ENCODE peak calls at places on chromosomes 5 and 9, in eight cellular contexts. B is left ventricle myocardium inferior; R is CD8-positive, alpha-beta T cell; Q is AG04450; U is RWPE2; D is WTC11; N is lung; T is mesothelial cell of epicardium. Z is an unnamed sample.

GRCh38 chr9:80440724-80441123 is 869.0 kb downstream of the TLE4 start:
- DNase-seq in B (no peak), N (no peak), D (no peak), U (no peak), Q (no peak), T (no peak), R (no peak), Z (no peak)

GRCh38 chr9:134366223-134367031 is 40.2 kb downstream of the RXRA start:
- DNase-seq in R (no peak), Q (peak), B (peak), U (peak), T (peak), D (no peak), N (peak), Z (no peak)

GRCh38 chr5:23840083-23840482 is 332.7 kb downstream of the PRDM9 start:
- DNase-seq in N (no peak), B (no peak), D (no peak), R (no peak), Q (no peak), U (no peak), T (no peak), Z (no peak)

GRCh38 chr9:83039303-83039702 is 23.6 kb downstream of the RASEF start:
- DNase-seq in T (no peak), Q (no peak), D (no peak), U (no peak), R (no peak), N (no peak), B (no peak), Z (no peak)

GRCh38 chr9:89996106-89996505 is 391.3 kb downstream of the GADD45G start:
- DNase-seq in B (no peak), Q (no peak), D (no peak), T (no peak), U (no peak), R (no peak), N (no peak), Z (no peak)

GRCh38 chr9:91534374-91534773 is 110.7 kb upstream of the NFIL3 start:
- DNase-seq in T (no peak), R (no peak), N (no peak), U (no peak), D (no peak), Q (no peak), B (no peak), Z (no peak)

GRCh38 chr9:2228132-2228531 is 213.0 kb downstream of the SMARCA2 start:
- DNase-seq in B (no peak), T (no peak), Q (no peak), R (no peak), U (no peak), D (peak), N (peak), Z (no peak)

GRCh38 chr9:1977026-1977425 is 38.1 kb upstream of the SMARCA2 start:
- DNase-seq in Q (no peak), T (no peak), U (no peak), R (no peak), N (no peak), D (no peak), B (no peak), Z (no peak)

GRCh38 chr5:91867799-91868198 is 484.7 kb upstream of the ARRDC3 start:
- DNase-seq in R (no peak), Q (no peak), B (no peak), D (no peak), T (no peak), U (no peak), N (no peak), Z (no peak)

GRCh38 chr5:116765441-116765840 is 190.8 kb upstream of the SEMA6A start:
- DNase-seq in R (no peak), U (no peak), T (no peak), D (no peak), B (no peak), N (no peak), Q (no peak), Z (no peak)

GRCh38 chr9:124007468-124008306 is 3.9 kb upstream of the LHX2 start:
- DNase-seq in R (no peak), B (no peak), U (no peak), D (no peak), N (no peak), Q (no peak), T (no peak), Z (no peak)

GRCh38 chr9:91994422-91994821 is 44.4 kb upstream of the ROR2 start:
- DNase-seq in D (no peak), B (no peak), R (no peak), U (no peak), T (no peak), N (no peak), Q (no peak), Z (no peak)

GRCh38 chr9:14278291-14278721 is 35.6 kb downstream of the NFIB start:
- DNase-seq in D (no peak), N (no peak), T (no peak), U (no peak), B (no peak), Q (no peak), R (no peak), Z (no peak)

GRCh38 chr9:77838986-77839385 is 190.9 kb upstream of the GNA14 start:
- DNase-seq in T (no peak), U (no peak), N (no peak), R (no peak), Q (no peak), B (no peak), D (no peak), Z (no peak)

GRCh38 chr9:121651295-121652036 is at the start of gene DAB2IP:
- DNase-seq in B (peak), R (no peak), D (peak), T (peak), N (no peak), Q (no peak), U (no peak), Z (no peak)

GRCh38 chr5:523658-524441 is 399 bp downstream of the SLC9A3 start:
- DNase-seq in D (peak), R (no peak), U (no peak), T (no peak), Q (no peak), N (no peak), B (no peak), Z (no peak)

GRCh38 chr9:113481176-113481805 is 17.8 kb downstream of the RGS3 start:
- DNase-seq in R (no peak), D (no peak), B (no peak), N (no peak), Q (no peak), T (no peak), U (no peak), Z (no peak)

GRCh38 chr5:156121834-156122386 is 205.1 kb upstream of the SGCD start:
- DNase-seq in R (no peak), Q (no peak), T (no peak), B (no peak), D (no peak), N (no peak), U (no peak), Z (no peak)

GRCh38 chr5:89457411-89458329 is 574.7 kb upstream of the MEF2C start:
- DNase-seq in T (no peak), B (peak), U (peak), N (no peak), D (no peak), Q (no peak), R (no peak), Z (no peak)

GRCh38 chr9:135046156-135047025 is 41.1 kb upstream of the OLFM1 start:
- DNase-seq in T (peak), Q (no peak), D (no peak), N (no peak), B (no peak), U (no peak), R (peak), Z (no peak)

GRCh38 chr9:34603610-34604231 is 8.2 kb downstream of the RPP25L start:
- DNase-seq in T (peak), R (peak), B (peak), N (peak), D (peak), U (no peak), Q (peak), Z (peak)

GRCh38 chr5:168667301-168667859 is 88.2 kb upstream of the PANK3 start:
- DNase-seq in B (no peak), N (no peak), Q (no peak), R (no peak), U (no peak), D (no peak), T (no peak), Z (no peak)

GRCh38 chr9:135282001-135282731 is 194.7 kb downstream of the OLFM1 start:
- DNase-seq in N (peak), T (peak), U (no peak), B (peak), D (no peak), R (peak), Q (no peak), Z (no peak)

GRCh38 chr9:7172445-7173115 is 414.8 kb downstream of the KDM4C start:
- DNase-seq in U (no peak), T (no peak), N (no peak), D (no peak), Q (no peak), R (no peak), B (no peak), Z (no peak)

GRCh38 chr9:127792417-127793031 is 6.7 kb downstream of the CDK9 start:
- DNase-seq in R (no peak), N (no peak), U (no peak), B (no peak), Q (no peak), D (no peak), T (no peak), Z (no peak)

GRCh38 chr9:127049044-127049443 is 73.4 kb downstream of the ANGPTL2 start:
- DNase-seq in B (no peak), R (no peak), Q (peak), U (no peak), N (peak), D (no peak), T (no peak), Z (no peak)

GRCh38 chr9:7055201-7055903 is 297.6 kb downstream of the KDM4C start:
- DNase-seq in T (no peak), U (no peak), R (no peak), D (no peak), B (no peak), Q (no peak), N (no peak), Z (no peak)

GRCh38 chr9:71681708-71682268 is 86.5 kb downstream of the CEMIP2 start:
- DNase-seq in Q (peak), U (no peak), B (no peak), D (no peak), T (peak), R (no peak), N (no peak), Z (no peak)

GRCh38 chr5:138177936-138178515 is 404 bp downstream of the BRD8 start:
- DNase-seq in T (no peak), Q (no peak), D (no peak), N (no peak), B (peak), U (no peak), R (peak), Z (no peak)

GRCh38 chr9:128124873-128125574 is 2.5 kb downstream of the PTGES2 start:
- DNase-seq in T (peak), D (peak), N (no peak), U (peak), R (peak), B (peak), Q (peak), Z (no peak)

GRCh38 chr5:31993182-31993961 is 180.7 kb downstream of the GOLPH3 start:
- DNase-seq in N (no peak), R (no peak), U (no peak), Q (no peak), T (no peak), B (no peak), D (no peak), Z (no peak)

GRCh38 chr9:116859763-116860162 is 172.7 kb downstream of the TRIM32 start:
- DNase-seq in B (no peak), U (peak), N (no peak), Q (no peak), D (no peak), R (no peak), T (no peak), Z (no peak)

GRCh38 chr9:114779352-114779845 is 26.4 kb downstream of the TNFSF15 start:
- DNase-seq in Q (no peak), B (no peak), D (no peak), U (no peak), N (peak), T (no peak), R (no peak), Z (no peak)

GRCh38 chr9:126617740-126618133 is 4.0 kb downstream of the LMX1B start:
- DNase-seq in D (no peak), Q (no peak), T (no peak), N (no peak), B (no peak), R (no peak), U (peak), Z (no peak)

GRCh38 chr9:77927265-77927664 is 104.3 kb downstream of the GNAQ start:
- DNase-seq in B (no peak), N (no peak), U (no peak), D (no peak), R (no peak), T (no peak), Q (no peak), Z (no peak)

GRCh38 chr9:134283111-134283515 is 43.1 kb upstream of the RXRA start:
- DNase-seq in Q (peak), T (no peak), D (no peak), N (peak), B (peak), U (no peak), R (no peak), Z (no peak)

GRCh38 chr5:32710859-32711692 is at the start of gene NPR3:
- DNase-seq in R (no peak), N (no peak), B (peak), U (no peak), Q (no peak), T (no peak), D (peak), Z (no peak)

GRCh38 chr5:17339841-17340240 is 122.4 kb downstream of the BASP1 start:
- DNase-seq in Q (no peak), T (no peak), B (no peak), U (no peak), N (no peak), D (no peak), R (no peak), Z (no peak)

GRCh38 chr5:59357421-59357977 is 536.0 kb downstream of the PDE4D start:
- DNase-seq in B (peak), D (no peak), U (no peak), N (peak), R (no peak), Q (no peak), T (peak), Z (no peak)

GRCh38 chr5:5270958-5271605 is 131.0 kb downstream of the ADAMTS16 start:
- DNase-seq in T (peak), U (peak), R (no peak), B (peak), D (peak), N (peak), Q (no peak), Z (no peak)
- TF ChIP-seq CTCF in T (no peak), U (peak), R (no peak), B (no peak), D (no peak), N (no peak), Q (no peak), Z (no peak)

DNA sequence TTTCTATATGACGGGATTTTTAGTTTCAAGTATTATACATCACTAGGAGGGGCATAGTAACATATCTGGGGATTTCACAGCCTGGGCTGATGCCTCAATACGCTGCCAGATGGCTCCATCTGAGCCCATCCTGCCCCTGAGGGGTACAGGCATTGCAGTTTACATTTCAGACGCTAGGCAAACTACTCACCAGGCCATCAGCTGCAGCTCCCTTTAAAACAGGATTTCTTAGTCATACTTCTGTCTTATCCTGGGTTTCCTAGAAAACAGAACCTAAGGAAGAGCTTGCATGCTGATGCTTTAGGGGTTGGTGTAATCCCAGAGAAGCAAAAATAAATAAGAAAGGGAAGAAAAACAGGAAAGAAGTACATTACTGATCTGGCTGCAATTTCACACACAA is 372.8 kb upstream of the PIK3R1 start:
- DNase-seq in U (no peak), R (no peak), N (no peak), D (peak), B (no peak), T (no peak), Q (no peak), Z (no peak)
- TF ChIP-seq CTCF in U (peak), R (no peak), N (no peak), D (no peak), B (no peak), T (no peak), Q (peak), Z (no peak)

GRCh38 chr5:40364441-40364840 is 315.3 kb upstream of the PTGER4 start:
- DNase-seq in D (no peak), Q (no peak), T (no peak), R (no peak), N (no peak), B (no peak), U (no peak), Z (no peak)

GRCh38 chr5:40368200-40368599 is 311.5 kb upstream of the PTGER4 start:
- DNase-seq in N (no peak), Q (no peak), T (no peak), U (no peak), R (no peak), D (no peak), B (no peak), Z (no peak)

GRCh38 chr5:40361378-40361777 is 318.3 kb upstream of the PTGER4 start:
- DNase-seq in D (no peak), R (no peak), Q (no peak), U (no peak), B (no peak), N (no peak), T (no peak), Z (no peak)

GRCh38 chr5:40365357-40366330 is 314.1 kb upstream of the PTGER4 start:
- DNase-seq in N (no peak), T (no peak), U (no peak), B (no peak), D (no peak), R (no peak), Q (no peak), Z (no peak)

DNA sequence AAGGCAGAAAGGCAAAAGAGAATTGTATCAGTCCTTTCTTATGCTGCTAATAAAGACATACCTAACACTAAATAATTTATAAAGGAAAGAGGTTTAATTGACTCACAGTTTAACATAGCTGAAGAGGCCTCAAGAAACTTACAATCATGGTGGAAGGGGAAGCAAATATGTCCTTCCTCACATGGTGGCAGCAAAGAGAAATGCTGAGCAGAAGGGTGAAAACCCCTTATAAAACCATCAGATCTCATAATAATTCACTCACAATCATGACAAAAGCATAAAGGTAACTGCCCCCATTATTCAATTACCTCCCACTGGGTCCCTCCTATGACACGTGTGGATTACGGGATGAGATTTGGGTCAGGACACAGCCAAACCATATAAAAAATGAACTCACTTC is 312.5 kb upstream of the PTGER4 start:
- DNase-seq in U (no peak), D (no peak), N (no peak), B (no peak), R (peak), Q (no peak), T (no peak), Z (no peak)
- TF ChIP-seq CTCF in U (peak), D (no peak), N (no peak), B (peak), R (peak), Q (peak), T (no peak), Z (no peak)

GRCh38 chr5:45796959-45797553 is 100.9 kb upstream of the HCN1 start:
- DNase-seq in D (no peak), B (no peak), N (no peak), T (no peak), R (no peak), Q (no peak), U (no peak), Z (no peak)
- TF ChIP-seq CTCF in D (peak), B (no peak), N (no peak), T (peak), R (no peak), Q (peak), U (peak), Z (peak)

GRCh38 chr5:115661156-115661555 is 35.3 kb upstream of the TMED7 start:
- DNase-seq in Q (no peak), B (no peak), R (no peak), D (no peak), T (no peak), U (no peak), N (no peak), Z (no peak)

GRCh38 chr5:115671939-115672338 is 46.1 kb upstream of the TMED7 start:
- DNase-seq in N (no peak), B (no peak), D (no peak), Q (no peak), R (no peak), U (no peak), T (no peak), Z (no peak)

GRCh38 chr5:115666023-115666422 is 40.2 kb upstream of the TMED7 start:
- DNase-seq in B (no peak), T (no peak), D (no peak), U (no peak), Q (no peak), R (no peak), N (no peak), Z (no peak)
- TF ChIP-seq CTCF in B (no peak), T (no peak), D (no peak), U (peak), Q (no peak), R (no peak), N (no peak), Z (no peak)

DNA sequence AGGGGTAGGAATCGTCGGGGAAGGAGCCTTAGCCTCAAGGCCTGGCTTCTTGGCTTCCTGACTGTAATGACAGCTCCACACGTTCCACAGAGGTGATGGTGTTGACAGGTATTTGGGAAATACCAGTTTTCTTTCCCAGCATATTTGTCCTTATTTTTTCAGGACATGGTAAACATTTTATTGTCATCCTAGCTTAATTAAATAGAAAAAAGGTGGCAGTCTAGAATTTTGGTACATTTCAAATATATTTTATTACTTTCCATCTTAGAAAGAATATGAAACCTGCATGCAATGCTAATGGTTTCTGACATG is 8.4 kb downstream of the CXCL14 start:
- DNase-seq in B (no peak), D (no peak), Q (no peak), R (no peak), T (no peak), U (no peak), N (no peak), Z (no peak)
- TF ChIP-seq CTCF in B (no peak), D (no peak), Q (no peak), R (no peak), T (no peak), U (peak), N (no peak), Z (no peak)

Z was measured in D721Med.